ENCODE peak calls at places on chromosome 20, in six cellular contexts. One of them, this sample, is unnamed.

GRCh38 chr20:52441708-52442107 is 250.1 kb upstream of the ZFP64 start:
- DNase-seq in PC-9: no peak
- DNase-seq in CD8-positive, alpha-beta T cell: no peak
- DNase-seq in neural progenitor cell: no peak
- DNase-seq in psoas muscle: no peak
- DNase-seq in spleen: no peak
- DNase-seq in this sample: no peak

GRCh38 chr20:33162753-33163152 is 5.2 kb upstream of the BPIFA2 start:
- DNase-seq in CD8-positive, alpha-beta T cell: no peak
- DNase-seq in neural progenitor cell: no peak
- DNase-seq in spleen: no peak
- DNase-seq in psoas muscle: no peak
- DNase-seq in PC-9: no peak
- DNase-seq in this sample: no peak

GRCh38 chr20:35135867-35136586 is 11.1 kb downstream of the EDEM2 start:
- DNase-seq in psoas muscle: peak; percentile 69
- DNase-seq in spleen: no peak
- DNase-seq in CD8-positive, alpha-beta T cell: no peak
- DNase-seq in PC-9: peak; percentile 20
- DNase-seq in neural progenitor cell: no peak
- DNase-seq in this sample: no peak

GRCh38 chr20:53847118-53847842 is 223.1 kb downstream of the BCAS1 start:
- DNase-seq in spleen: no peak
- DNase-seq in neural progenitor cell: no peak
- DNase-seq in psoas muscle: no peak
- DNase-seq in CD8-positive, alpha-beta T cell: no peak
- DNase-seq in PC-9: no peak
- DNase-seq in this sample: no peak

GRCh38 chr20:33828912-33829560 is 17.9 kb downstream of the CHMP4B start:
- DNase-seq in PC-9: no peak
- DNase-seq in CD8-positive, alpha-beta T cell: no peak
- DNase-seq in psoas muscle: no peak
- DNase-seq in neural progenitor cell: no peak
- DNase-seq in spleen: no peak
- DNase-seq in this sample: no peak

GRCh38 chr20:46999821-47000465 is 105.3 kb downstream of the EYA2 start:
- DNase-seq in PC-9: no peak
- DNase-seq in CD8-positive, alpha-beta T cell: no peak
- DNase-seq in neural progenitor cell: no peak
- DNase-seq in spleen: peak; percentile 22
- DNase-seq in psoas muscle: no peak
- DNase-seq in this sample: no peak

GRCh38 chr20:53826597-53827291 is 233.1 kb upstream of the ZNF217 start:
- DNase-seq in psoas muscle: no peak
- DNase-seq in neural progenitor cell: no peak
- DNase-seq in PC-9: no peak
- DNase-seq in CD8-positive, alpha-beta T cell: no peak
- DNase-seq in spleen: peak; percentile 88
- DNase-seq in this sample: no peak

GRCh38 chr20:59297641-59298040 is 2.8 kb upstream of the EDN3 start:
- DNase-seq in CD8-positive, alpha-beta T cell: no peak
- DNase-seq in neural progenitor cell: peak; percentile 62
- DNase-seq in PC-9: no peak
- DNase-seq in psoas muscle: no peak
- DNase-seq in spleen: no peak
- DNase-seq in this sample: no peak

GRCh38 chr20:25389858-25390537 is 637 bp downstream of the ABHD12 start:
- DNase-seq in PC-9: peak; percentile 32
- DNase-seq in neural progenitor cell: peak; percentile 76
- DNase-seq in spleen: peak; percentile 92
- DNase-seq in psoas muscle: peak; percentile 37
- DNase-seq in CD8-positive, alpha-beta T cell: peak; percentile 2
- DNase-seq in this sample: no peak

GRCh38 chr20:37333848-37334318 is 12.1 kb upstream of the SRC start:
- DNase-seq in psoas muscle: no peak
- DNase-seq in neural progenitor cell: no peak
- DNase-seq in spleen: peak; percentile 79
- DNase-seq in CD8-positive, alpha-beta T cell: no peak
- DNase-seq in PC-9: no peak
- DNase-seq in this sample: no peak

GRCh38 chr20:57282691-57283361 is 16.4 kb upstream of the BMP7 start:
- DNase-seq in CD8-positive, alpha-beta T cell: no peak
- DNase-seq in neural progenitor cell: peak; percentile 66
- DNase-seq in psoas muscle: no peak
- DNase-seq in spleen: no peak
- DNase-seq in PC-9: no peak
- DNase-seq in this sample: no peak

GRCh38 chr20:57384953-57385761 is 6.0 kb upstream of the RBM38 start:
- DNase-seq in neural progenitor cell: no peak
- DNase-seq in PC-9: no peak
- DNase-seq in psoas muscle: no peak
- DNase-seq in spleen: peak; percentile 77
- DNase-seq in CD8-positive, alpha-beta T cell: no peak
- DNase-seq in this sample: no peak

GRCh38 chr20:51428451-51429143 is 113.9 kb downstream of the NFATC2 start:
- DNase-seq in PC-9: no peak
- DNase-seq in spleen: peak; percentile 73
- DNase-seq in psoas muscle: peak; percentile 31
- DNase-seq in CD8-positive, alpha-beta T cell: no peak
- DNase-seq in neural progenitor cell: peak; percentile 61
- DNase-seq in this sample: no peak

GRCh38 chr20:8155229-8155628 is 23.2 kb downstream of the PLCB1 start:
- DNase-seq in neural progenitor cell: no peak
- DNase-seq in PC-9: no peak
- DNase-seq in CD8-positive, alpha-beta T cell: no peak
- DNase-seq in spleen: no peak
- DNase-seq in psoas muscle: no peak
- DNase-seq in this sample: no peak

GRCh38 chr20:16615199-16615598 is 42.0 kb upstream of the KIF16B start:
- DNase-seq in PC-9: peak; percentile 37
- DNase-seq in psoas muscle: no peak
- DNase-seq in CD8-positive, alpha-beta T cell: no peak
- DNase-seq in neural progenitor cell: no peak
- DNase-seq in spleen: no peak
- DNase-seq in this sample: no peak

GRCh38 chr20:62065669-62066338 is at the start of gene TAF4:
- DNase-seq in CD8-positive, alpha-beta T cell: peak; percentile 81
- DNase-seq in neural progenitor cell: peak; percentile 95
- DNase-seq in spleen: peak; percentile 95
- DNase-seq in psoas muscle: peak; percentile 82
- DNase-seq in PC-9: peak; percentile 78
- DNase-seq in this sample: no peak

DNA sequence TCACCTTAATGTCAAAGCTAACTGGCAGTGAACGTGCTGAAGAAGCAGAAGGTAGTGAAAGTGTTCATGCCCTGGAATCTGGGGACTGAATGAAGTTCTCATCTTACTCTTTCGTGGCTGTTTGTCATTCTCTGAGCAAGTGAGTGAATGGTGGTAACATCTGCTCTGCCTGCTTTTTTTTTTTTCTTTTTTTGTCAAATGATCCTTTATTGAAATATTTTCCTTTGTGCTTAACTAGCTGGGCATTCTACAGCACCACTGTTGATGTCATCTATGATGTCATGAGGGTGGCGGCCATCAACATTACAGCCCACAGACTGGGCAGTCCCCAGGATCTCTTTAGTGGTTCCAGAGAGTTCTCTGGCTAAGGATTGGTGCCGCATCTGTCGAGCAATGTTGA is 65.2 kb downstream of the RIN2 start:
- DNase-seq in spleen: no peak
- DNase-seq in psoas muscle: no peak
- DNase-seq in PC-9: no peak
- DNase-seq in CD8-positive, alpha-beta T cell: no peak
- DNase-seq in neural progenitor cell: no peak
- DNase-seq in this sample: no peak
- H3K4me3 ChIP-seq in spleen: no peak overlapping the region
- H3K4me3 ChIP-seq in psoas muscle: no peak overlapping the region
- H3K4me3 ChIP-seq in PC-9: no peak overlapping the region
- H3K4me3 ChIP-seq in CD8-positive, alpha-beta T cell: no peak overlapping the region
- H3K4me3 ChIP-seq in neural progenitor cell: no peak overlapping the region
- H3K4me3 ChIP-seq in this sample: no peak overlapping the region

GRCh38 chr20:11232896-11233295 is 559.1 kb upstream of the JAG1 start:
- DNase-seq in PC-9: no peak
- DNase-seq in neural progenitor cell: no peak
- DNase-seq in spleen: no peak
- DNase-seq in psoas muscle: no peak
- DNase-seq in CD8-positive, alpha-beta T cell: no peak
- DNase-seq in this sample: no peak

GRCh38 chr20:11234181-11234969 is 560.6 kb upstream of the JAG1 start:
- DNase-seq in PC-9: no peak
- DNase-seq in neural progenitor cell: no peak
- DNase-seq in CD8-positive, alpha-beta T cell: no peak
- DNase-seq in psoas muscle: no peak
- DNase-seq in spleen: no peak
- DNase-seq in this sample: no peak

GRCh38 chr20:11232249-11232648 is 558.5 kb upstream of the JAG1 start:
- DNase-seq in neural progenitor cell: no peak
- DNase-seq in PC-9: no peak
- DNase-seq in spleen: no peak
- DNase-seq in CD8-positive, alpha-beta T cell: no peak
- DNase-seq in psoas muscle: no peak
- DNase-seq in this sample: no peak

GRCh38 chr20:11229772-11230171 is 556.0 kb upstream of the JAG1 start:
- DNase-seq in neural progenitor cell: peak; percentile 37
- DNase-seq in spleen: no peak
- DNase-seq in psoas muscle: peak; percentile 30
- DNase-seq in CD8-positive, alpha-beta T cell: no peak
- DNase-seq in PC-9: peak; percentile 74
- DNase-seq in this sample: peak; percentile 79

GRCh38 chr20:11231742-11232141 is 557.9 kb upstream of the JAG1 start:
- DNase-seq in CD8-positive, alpha-beta T cell: no peak
- DNase-seq in PC-9: no peak
- DNase-seq in psoas muscle: no peak
- DNase-seq in spleen: no peak
- DNase-seq in neural progenitor cell: no peak
- DNase-seq in this sample: no peak
- TF ChIP-seq CTCF in CD8-positive, alpha-beta T cell: no peak
- TF ChIP-seq CTCF in PC-9: no peak
- TF ChIP-seq CTCF in psoas muscle: no peak
- TF ChIP-seq CTCF in spleen: no peak
- TF ChIP-seq CTCF in neural progenitor cell: peak; percentile 14
- TF ChIP-seq CTCF in this sample: no peak

DNA sequence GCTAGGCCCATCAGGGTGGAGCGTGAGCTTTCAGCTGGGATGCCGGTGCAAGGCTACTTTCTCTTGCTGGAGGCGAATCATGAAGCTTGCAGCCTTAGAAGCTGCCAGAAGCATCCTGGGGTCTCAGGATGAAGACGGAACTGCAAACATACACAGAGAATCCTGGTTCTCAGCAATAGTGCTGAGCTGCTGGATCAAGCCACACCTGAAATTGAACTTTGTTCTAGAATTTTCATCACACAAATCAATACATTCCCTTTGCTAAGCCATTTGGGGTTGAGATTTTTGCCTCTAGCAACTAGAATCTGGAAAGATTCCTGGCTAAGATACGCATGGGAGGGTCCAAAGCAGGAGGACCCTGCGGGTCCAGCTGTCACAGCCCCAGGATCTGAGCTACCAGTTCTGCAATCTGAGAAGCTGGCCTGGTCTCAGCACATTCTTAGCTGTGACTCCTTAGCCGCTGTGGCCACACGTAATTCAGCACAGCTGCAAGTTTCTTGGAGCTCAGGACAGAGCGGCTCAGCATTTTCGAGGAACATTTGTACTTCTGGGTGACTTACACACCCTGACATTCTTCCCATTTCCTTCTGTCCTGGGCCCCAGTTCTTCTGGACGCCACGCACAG is 6.6 kb upstream of the ARFGAP1 start:
- DNase-seq in neural progenitor cell: no peak
- DNase-seq in CD8-positive, alpha-beta T cell: no peak
- DNase-seq in PC-9: no peak
- DNase-seq in spleen: no peak
- DNase-seq in psoas muscle: no peak
- DNase-seq in this sample: no peak
- H3K27me3 ChIP-seq in neural progenitor cell: no peaks in the 10 kb centered on the region
- H3K27me3 ChIP-seq in CD8-positive, alpha-beta T cell: no peaks in the 10 kb centered on the region
- H3K27me3 ChIP-seq in PC-9: peaks cover 49% of the 10 kb centered on the region
- H3K27me3 ChIP-seq in spleen: peaks cover 14% of the 10 kb centered on the region
- H3K27me3 ChIP-seq in psoas muscle: no peaks in the 10 kb centered on the region
- H3K27me3 ChIP-seq in this sample: peaks cover 33% of the 10 kb centered on the region

DNA sequence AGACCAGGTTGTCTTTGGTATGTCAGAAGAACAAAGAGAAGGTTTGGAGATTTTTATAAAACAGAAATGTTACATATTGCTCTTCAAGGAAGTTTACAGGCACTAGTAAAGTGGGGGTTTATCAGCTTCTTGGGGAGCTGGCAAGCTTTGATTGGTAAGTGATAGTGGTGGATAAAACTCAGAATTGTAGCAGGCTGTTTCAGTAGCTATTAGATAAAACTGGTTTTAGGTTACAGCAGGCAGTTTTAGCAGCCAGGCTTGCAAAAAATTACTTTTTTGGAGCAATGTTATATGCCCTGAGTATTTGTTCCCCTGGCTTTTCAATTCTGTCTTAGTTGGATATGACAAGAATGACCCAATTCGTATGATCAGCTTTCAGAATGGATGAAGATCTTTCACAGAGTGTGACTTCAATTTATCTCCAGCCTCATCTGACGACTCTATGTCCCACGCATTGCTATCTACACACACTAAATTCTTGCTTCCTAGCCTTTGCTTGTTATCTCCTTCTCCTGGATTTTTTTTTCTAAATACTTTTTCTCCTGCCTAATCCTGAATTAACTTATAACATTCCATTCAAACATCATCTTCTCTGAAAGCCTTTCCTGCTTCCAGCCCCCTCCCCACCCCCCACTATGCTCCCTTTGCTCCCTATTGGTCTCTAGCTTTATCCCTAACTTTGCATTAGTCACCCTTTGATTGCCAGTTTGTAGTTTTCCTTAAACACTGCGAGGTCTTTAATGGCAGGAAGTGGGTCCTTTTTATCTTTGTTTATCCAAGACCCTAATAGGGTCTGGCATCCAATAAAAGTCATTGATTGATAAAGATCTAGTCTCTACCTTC is 1.0 kb upstream of the TOMM34 start:
- DNase-seq in neural progenitor cell: no peak
- DNase-seq in PC-9: no peak
- DNase-seq in CD8-positive, alpha-beta T cell: no peak
- DNase-seq in spleen: no peak
- DNase-seq in psoas muscle: no peak
- DNase-seq in this sample: no peak
- H3K4me3 ChIP-seq in neural progenitor cell: no peak overlapping the region
- H3K4me3 ChIP-seq in PC-9: peak overlapping the region; percentile 97
- H3K4me3 ChIP-seq in CD8-positive, alpha-beta T cell: no peak overlapping the region
- H3K4me3 ChIP-seq in spleen: no peak overlapping the region
- H3K4me3 ChIP-seq in psoas muscle: no peak overlapping the region
- H3K4me3 ChIP-seq in this sample: no peak overlapping the region

GRCh38 chr20:3751284-3751663 is 16.3 kb downstream of the ADISSP start:
- DNase-seq in neural progenitor cell: peak; percentile 35
- DNase-seq in psoas muscle: no peak
- DNase-seq in CD8-positive, alpha-beta T cell: no peak
- DNase-seq in spleen: no peak
- DNase-seq in PC-9: no peak
- DNase-seq in this sample: no peak
- TF ChIP-seq CTCF in neural progenitor cell: peak; percentile 44
- TF ChIP-seq CTCF in psoas muscle: no peak
- TF ChIP-seq CTCF in CD8-positive, alpha-beta T cell: no peak
- TF ChIP-seq CTCF in spleen: no peak
- TF ChIP-seq CTCF in PC-9: no peak
- TF ChIP-seq CTCF in this sample: no peak